ENCODE peak calls at places on chromosomes 13 and 19, in six cellular contexts. I is SK-N-SH, Y is stomach, U is HepG2, D is GM12878, W is suprapubic skin. T is an unnamed sample.
A peak's percentile ranks its signal among the peaks of the same experiment; 100 is the strongest.

GRCh38 chr19:51531349-51532315 is at the start of gene SIGLEC6:
- DNase-seq in I (no peak), Y (peak; percentile 37), U (no peak), D (peak; percentile 25), W (no peak), T (no peak)

GRCh38 chr19:11152318-11153062 is 3.1 kb downstream of the SPC24 start:
- DNase-seq in I (no peak), Y (peak; percentile 87), U (no peak), D (no peak), W (no peak), T (peak; percentile 84)

GRCh38 chr19:51372649-51373504 is at the start of gene NKG7:
- DNase-seq in I (no peak), Y (no peak), U (no peak), D (peak; percentile 68), W (no peak), T (no peak)

GRCh38 chr13:39946769-39947168 is 291.3 kb downstream of the COG6 start:
- DNase-seq in I (no peak), Y (no peak), U (no peak), D (no peak), W (no peak), T (no peak)

GRCh38 chr13:102556806-102557205 is 40.0 kb upstream of the TPP2 start:
- DNase-seq in I (no peak), Y (no peak), U (no peak), D (no peak), W (no peak), T (no peak)

GRCh38 chr19:31548941-31549340 is 199.7 kb upstream of the TSHZ3 start:
- DNase-seq in I (no peak), Y (no peak), U (no peak), D (no peak), W (no peak), T (no peak)

GRCh38 chr13:83184819-83185218 is 697.5 kb downstream of the SLITRK1 start:
- DNase-seq in I (no peak), Y (no peak), U (no peak), D (no peak), W (no peak), T (no peak)

GRCh38 chr19:56667311-56667870 is 4.2 kb downstream of the ZNF835 start:
- DNase-seq in I (no peak), Y (no peak), U (no peak), D (no peak), W (peak; percentile 68), T (no peak)

GRCh38 chr13:44879452-44880058 is 109.7 kb downstream of the NUFIP1 start:
- DNase-seq in I (peak; percentile 18), Y (no peak), U (no peak), D (peak; percentile 8), W (no peak), T (no peak)

GRCh38 chr13:25930655-25931054 is 121.2 kb downstream of the SHISA2 start:
- DNase-seq in I (peak; percentile 41), Y (no peak), U (no peak), D (no peak), W (no peak), T (no peak)

GRCh38 chr19:4730740-4731171 is 7.1 kb upstream of the DPP9 start:
- DNase-seq in I (peak; percentile 66), Y (no peak), U (no peak), D (no peak), W (no peak), T (no peak)

GRCh38 chr13:114105351-114106225 is 26.8 kb downstream of the RASA3 start:
- DNase-seq in I (peak; percentile 85), Y (no peak), U (no peak), D (no peak), W (no peak), T (peak; percentile 43)

GRCh38 chr13:100666124-100666523 is 8.5 kb downstream of the TMTC4 start:
- DNase-seq in I (peak; percentile 64), Y (no peak), U (no peak), D (no peak), W (no peak), T (no peak)

DNA sequence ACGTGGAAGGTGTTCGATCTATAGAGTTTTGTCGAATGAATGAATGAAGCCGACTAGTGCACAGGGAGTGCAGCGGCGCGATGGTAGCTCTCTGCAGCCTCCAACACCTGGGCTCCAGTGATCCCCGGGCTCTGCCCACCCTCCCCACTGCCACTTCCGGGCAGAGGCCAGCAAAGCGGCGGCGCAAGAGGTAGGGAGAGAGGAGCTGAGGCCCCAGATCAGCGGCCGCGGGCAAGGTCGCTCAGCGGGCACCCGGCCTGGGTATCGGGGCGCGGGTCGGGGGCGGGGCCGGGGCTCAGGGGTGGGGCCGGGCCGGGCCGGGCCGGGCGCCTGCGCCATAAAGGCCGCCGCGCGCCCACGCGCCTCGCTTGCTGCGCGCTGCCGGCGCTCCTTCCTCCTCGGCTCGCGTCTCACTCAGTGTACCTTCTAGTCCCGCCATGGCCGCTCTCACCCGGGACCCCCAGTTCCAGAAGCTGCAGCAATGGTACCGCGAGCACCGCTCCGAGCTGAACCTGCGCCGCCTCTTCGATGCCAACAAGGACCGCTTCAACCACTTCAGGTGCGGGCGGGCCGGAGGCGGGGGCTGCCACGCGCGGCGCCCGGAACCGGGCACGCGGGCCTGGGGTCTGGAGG is at the start of gene GPI:
- DNase-seq in I (peak; percentile 94), Y (peak; percentile 69), U (peak; percentile 61), D (no peak), W (no peak), T (no peak)
- TF ChIP-seq POLR2AphosphoS5 in I (peak; percentile 79), Y (no peak), U (peak; percentile 91), D (peak; percentile 75), W (no peak), T (no peak)

GRCh38 chr19:3674784-3675183 is 25.5 kb downstream of the PIP5K1C start:
- DNase-seq in I (no peak), Y (no peak), U (no peak), D (no peak), W (no peak), T (no peak)

GRCh38 chr19:3672575-3672948 is 27.7 kb downstream of the PIP5K1C start:
- DNase-seq in I (no peak), Y (no peak), U (no peak), D (no peak), W (no peak), T (no peak)

GRCh38 chr19:3673506-3674439 is 26.5 kb downstream of the PIP5K1C start:
- DNase-seq in I (no peak), Y (no peak), U (no peak), D (no peak), W (no peak), T (no peak)

GRCh38 chr19:3671680-3672574 is 28.3 kb downstream of the PIP5K1C start:
- DNase-seq in I (no peak), Y (no peak), U (no peak), D (no peak), W (no peak), T (no peak)

GRCh38 chr19:3672993-3673392 is 27.3 kb downstream of the PIP5K1C start:
- DNase-seq in I (no peak), Y (no peak), U (no peak), D (no peak), W (no peak), T (no peak)
- TF ChIP-seq CTCF in I (no peak), Y (no peak), U (no peak), D (no peak), W (no peak), T (no peak)

GRCh38 chr19:1850809-1851544 is 2.7 kb upstream of the REXO1 start:
- DNase-seq in I (no peak), Y (no peak), U (no peak), D (no peak), W (no peak), T (no peak)

GRCh38 chr19:1852729-1853128 is 4.4 kb upstream of the REXO1 start:
- DNase-seq in I (no peak), Y (no peak), U (no peak), D (no peak), W (no peak), T (no peak)

GRCh38 chr19:1853295-1854031 is 5.2 kb upstream of the REXO1 start:
- DNase-seq in I (peak; percentile 85), Y (peak; percentile 90), U (peak; percentile 76), D (peak; percentile 43), W (no peak), T (peak; percentile 79)

GRCh38 chr19:1851581-1852293 is 3.5 kb upstream of the REXO1 start:
- DNase-seq in I (no peak), Y (no peak), U (no peak), D (no peak), W (no peak), T (no peak)

GRCh38 chr19:1852294-1852646 is 4.0 kb upstream of the REXO1 start:
- DNase-seq in I (no peak), Y (no peak), U (no peak), D (no peak), W (no peak), T (no peak)
- H3K4me1 ChIP-seq in I (peaks cover 15% of the 10 kb centered on the region), Y (peaks cover 72% of the 10 kb centered on the region), U (peaks cover 21% of the 10 kb centered on the region), D (peaks cover 27% of the 10 kb centered on the region), W (peaks cover 67% of the 10 kb centered on the region), T (peaks cover 24% of the 10 kb centered on the region)

GRCh38 chr13:89695343-89696257 is 1651.9 kb upstream of the MIR17HG start:
- DNase-seq in I (peak; percentile 42), Y (peak; percentile 39), U (peak; percentile 9), D (no peak), W (no peak), T (no peak)
- TF ChIP-seq POLR2AphosphoS5 in I (no peak), Y (no peak), U (no peak), D (no peak), W (no peak), T (no peak)

GRCh38 chr19:49929611-49930482 is 543 bp upstream of the NUP62 start:
- DNase-seq in I (peak; percentile 95), Y (peak; percentile 91), U (peak; percentile 88), D (peak; percentile 90), W (peak; percentile 95), T (peak; percentile 84)
- TF ChIP-seq CTCF in I (no peak), Y (no peak), U (no peak), D (no peak), W (no peak), T (peak; percentile 32)

GRCh38 chr13:46600943-46601311 is 48.0 kb downstream of the LRCH1 start:
- DNase-seq in I (no peak), Y (no peak), U (no peak), D (no peak), W (no peak), T (no peak)

GRCh38 chr13:46603165-46603603 is 50.2 kb downstream of the LRCH1 start:
- DNase-seq in I (no peak), Y (no peak), U (peak; percentile 65), D (no peak), W (no peak), T (no peak)

GRCh38 chr13:46604226-46604968 is 51.4 kb downstream of the LRCH1 start:
- DNase-seq in I (no peak), Y (no peak), U (peak; percentile 25), D (no peak), W (no peak), T (no peak)

GRCh38 chr13:46605089-46605488 is 52.1 kb downstream of the LRCH1 start:
- DNase-seq in I (no peak), Y (peak; percentile 77), U (no peak), D (no peak), W (no peak), T (no peak)

DNA sequence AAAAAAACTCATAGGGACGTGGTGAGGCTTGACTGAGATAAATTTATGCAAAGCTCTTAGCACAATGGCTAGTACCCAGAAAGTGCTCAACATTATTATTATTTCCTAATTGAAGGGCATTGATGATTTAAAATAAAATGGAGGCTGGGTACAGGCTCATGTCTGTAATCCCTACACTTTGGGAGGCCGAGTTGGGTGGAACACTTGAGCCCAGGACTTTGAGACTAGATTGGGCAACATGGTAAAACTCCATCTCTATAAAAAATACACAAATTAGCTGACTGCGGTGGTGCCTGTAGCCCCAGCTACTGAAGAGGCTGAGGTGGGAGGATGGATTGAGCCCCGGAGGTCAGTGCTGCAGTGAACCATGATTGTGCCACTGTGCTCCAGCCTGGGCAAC is 49.6 kb downstream of the LRCH1 start:
- DNase-seq in I (no peak), Y (no peak), U (no peak), D (no peak), W (no peak), T (no peak)
- H3K4me1 ChIP-seq in I (peaks cover 20% of the 10 kb centered on the region), Y (peaks cover 99% of the 10 kb centered on the region), U (peaks cover 77% of the 10 kb centered on the region), D (peaks cover 45% of the 10 kb centered on the region), W (peaks cover 72% of the 10 kb centered on the region), T (no peaks in the 10 kb centered on the region)

GRCh38 chr19:42248270-42249148 is 6.1 kb upstream of the GSK3A start:
- DNase-seq in I (no peak), Y (no peak), U (no peak), D (no peak), W (no peak), T (no peak)
- TF ChIP-seq POLR2AphosphoS5 in I (no peak), Y (no peak), U (peak; percentile 16), D (no peak), W (no peak), T (no peak)